ENCODE peak calls at places on chromosomes 3 and 15, in six cellular contexts. I, W, T, K, L and E are unnamed samples.
A peak's percentile ranks its signal among the peaks of the same experiment; 100 is the strongest.

GRCh38 chr3:31251083-31251482 is 281.6 kb upstream of the STT3B start:
- DNase-seq in L (no peak), W (no peak), T (no peak), K (no peak), I (no peak), E (no peak)

GRCh38 chr15:33846151-33846550 is 122.1 kb upstream of the CHRM5 start:
- DNase-seq in K (no peak), I (no peak), T (no peak), W (no peak), L (no peak), E (no peak)

GRCh38 chr3:142272200-142272891 is 47.0 kb upstream of the GK5 start:
- DNase-seq in T (peak; percentile 47), W (peak; percentile 2), L (no peak), I (no peak), K (no peak), E (peak; percentile 77)

GRCh38 chr3:98482717-98483482 is 14.6 kb upstream of the OR5K2 start:
- DNase-seq in I (no peak), L (no peak), T (no peak), K (no peak), W (no peak), E (no peak)

GRCh38 chr3:132800958-132801357 is 78.7 kb upstream of the NPHP3 start:
- DNase-seq in T (peak; percentile 3), I (no peak), W (no peak), K (no peak), L (no peak), E (peak; percentile 8)

GRCh38 chr15:65903296-65904073 is 34.2 kb downstream of the RAB11A start:
- DNase-seq in T (peak; percentile 21), K (no peak), L (no peak), W (no peak), I (no peak), E (peak; percentile 56)

GRCh38 chr15:66294157-66294931 is 976 bp downstream of the DIS3L start:
- DNase-seq in W (no peak), T (peak; percentile 75), I (no peak), L (no peak), K (no peak), E (peak; percentile 81)

GRCh38 chr15:25793354-25794050 is 69.6 kb downstream of the ATP10A start:
- DNase-seq in W (no peak), I (no peak), T (no peak), K (no peak), L (no peak), E (no peak)

GRCh38 chr3:9404680-9405079 is 7.3 kb downstream of the SETD5 start:
- DNase-seq in T (no peak), K (no peak), I (no peak), L (no peak), W (no peak), E (no peak)

GRCh38 chr3:116034797-116035196 is 410.5 kb downstream of the LSAMP start:
- DNase-seq in L (no peak), W (no peak), T (no peak), K (no peak), I (no peak), E (no peak)

GRCh38 chr15:76339302-76340197 is 3.0 kb downstream of the ISL2 start:
- DNase-seq in K (no peak), I (no peak), W (no peak), L (no peak), T (peak; percentile 24), E (no peak)

GRCh38 chr3:189260556-189261493 is 89.1 kb downstream of the TPRG1 start:
- DNase-seq in W (no peak), T (peak; percentile 24), L (no peak), K (no peak), I (no peak), E (peak; percentile 16)

GRCh38 chr3:32157600-32158264 is 51.3 kb downstream of the GPD1L start:
- DNase-seq in I (no peak), T (no peak), W (no peak), L (no peak), K (no peak), E (no peak)

GRCh38 chr3:184583345-184584000 is 21.9 kb downstream of the EPHB3 start:
- DNase-seq in L (no peak), K (no peak), W (peak; percentile 66), I (no peak), T (no peak), E (peak; percentile 24)

GRCh38 chr3:66199089-66199473 is 21.7 kb upstream of the SLC25A26 start:
- DNase-seq in W (no peak), K (no peak), T (no peak), L (no peak), I (no peak), E (no peak)

GRCh38 chr3:123412076-123412475 is 36.8 kb downstream of the ADCY5 start:
- DNase-seq in W (no peak), K (no peak), I (no peak), L (no peak), T (no peak), E (no peak)

GRCh38 chr3:173395412-173396181 is 1.9 kb upstream of the NLGN1 start:
- DNase-seq in I (no peak), K (no peak), T (peak; percentile 85), L (peak; percentile 15), W (peak; percentile 82), E (peak; percentile 83)

GRCh38 chr3:66499881-66500574 is 794 bp downstream of the LRIG1 start:
- DNase-seq in I (peak; percentile 27), K (no peak), W (peak; percentile 26), L (peak; percentile 29), T (peak; percentile 20), E (peak; percentile 14)

GRCh38 chr3:148077951-148078350 is 619.8 kb upstream of the AGTR1 start:
- DNase-seq in T (no peak), L (no peak), W (no peak), K (no peak), I (no peak), E (no peak)